ENCODE peak calls at places on chromosomes 6 and 20, in four cellular contexts. One of them, this sample, is unnamed.

GRCh38 chr6:147950623-147950987 is 392.0 kb upstream of the SASH1 start:
- DNase-seq in dermis blood vessel endothelial cell: no peak
- DNase-seq in D341Med: no peak
- DNase-seq in activated T-cell treated with anti-CD3 and anti-CD28 coated beads, Interleukin-2, amount 50 U/mL, for 4 hours: no peak
- DNase-seq in this sample: no peak

GRCh38 chr20:34706912-34707784 is 3.0 kb downstream of the TP53INP2 start:
- DNase-seq in activated T-cell treated with anti-CD3 and anti-CD28 coated beads, Interleukin-2, amount 50 U/mL, for 4 hours: no peak
- DNase-seq in D341Med: no peak
- DNase-seq in dermis blood vessel endothelial cell: no peak
- DNase-seq in this sample: no peak

GRCh38 chr20:49570828-49571552 is 3.1 kb upstream of the PTGIS start:
- DNase-seq in D341Med: no peak
- DNase-seq in activated T-cell treated with anti-CD3 and anti-CD28 coated beads, Interleukin-2, amount 50 U/mL, for 4 hours: no peak
- DNase-seq in dermis blood vessel endothelial cell: no peak
- DNase-seq in this sample: no peak

GRCh38 chr6:42979523-42980177 is 669 bp upstream of the PEX6 start:
- DNase-seq in dermis blood vessel endothelial cell: peak
- DNase-seq in D341Med: no peak
- DNase-seq in activated T-cell treated with anti-CD3 and anti-CD28 coated beads, Interleukin-2, amount 50 U/mL, for 4 hours: no peak
- DNase-seq in this sample: peak

GRCh38 chr6:67952121-67952520 is 683.0 kb upstream of the ADGRB3 start:
- DNase-seq in D341Med: no peak
- DNase-seq in dermis blood vessel endothelial cell: no peak
- DNase-seq in activated T-cell treated with anti-CD3 and anti-CD28 coated beads, Interleukin-2, amount 50 U/mL, for 4 hours: no peak
- DNase-seq in this sample: no peak

GRCh38 chr20:35954907-35955251 is 577 bp upstream of the SCAND1 start:
- DNase-seq in D341Med: peak
- DNase-seq in dermis blood vessel endothelial cell: peak
- DNase-seq in activated T-cell treated with anti-CD3 and anti-CD28 coated beads, Interleukin-2, amount 50 U/mL, for 4 hours: peak
- DNase-seq in this sample: no peak

GRCh38 chr20:36084897-36085617 is 69.5 kb upstream of the EPB41L1 start:
- DNase-seq in dermis blood vessel endothelial cell: peak
- DNase-seq in D341Med: no peak
- DNase-seq in activated T-cell treated with anti-CD3 and anti-CD28 coated beads, Interleukin-2, amount 50 U/mL, for 4 hours: no peak
- DNase-seq in this sample: no peak

GRCh38 chr6:3961581-3962225 is 112.5 kb downstream of the FAM50B start:
- DNase-seq in activated T-cell treated with anti-CD3 and anti-CD28 coated beads, Interleukin-2, amount 50 U/mL, for 4 hours: no peak
- DNase-seq in dermis blood vessel endothelial cell: no peak
- DNase-seq in D341Med: no peak
- DNase-seq in this sample: no peak

GRCh38 chr20:60136640-60137411 is 178.6 kb downstream of the CDH26 start:
- DNase-seq in D341Med: no peak
- DNase-seq in dermis blood vessel endothelial cell: no peak
- DNase-seq in activated T-cell treated with anti-CD3 and anti-CD28 coated beads, Interleukin-2, amount 50 U/mL, for 4 hours: no peak
- DNase-seq in this sample: no peak

GRCh38 chr6:150184850-150185480 is 42.1 kb downstream of the PPP1R14C start:
- DNase-seq in dermis blood vessel endothelial cell: no peak
- DNase-seq in D341Med: no peak
- DNase-seq in activated T-cell treated with anti-CD3 and anti-CD28 coated beads, Interleukin-2, amount 50 U/mL, for 4 hours: no peak
- DNase-seq in this sample: no peak

GRCh38 chr6:42224222-42225042 is 6.8 kb upstream of the MRPS10 start:
- DNase-seq in D341Med: no peak
- DNase-seq in activated T-cell treated with anti-CD3 and anti-CD28 coated beads, Interleukin-2, amount 50 U/mL, for 4 hours: no peak
- DNase-seq in dermis blood vessel endothelial cell: peak
- DNase-seq in this sample: no peak

GRCh38 chr20:39081255-39081654 is 119.1 kb downstream of the DHX35 start:
- DNase-seq in activated T-cell treated with anti-CD3 and anti-CD28 coated beads, Interleukin-2, amount 50 U/mL, for 4 hours: peak
- DNase-seq in D341Med: peak
- DNase-seq in dermis blood vessel endothelial cell: peak
- DNase-seq in this sample: peak

GRCh38 chr6:145967549-145967948 is 3.4 kb upstream of the SHPRH start:
- DNase-seq in activated T-cell treated with anti-CD3 and anti-CD28 coated beads, Interleukin-2, amount 50 U/mL, for 4 hours: no peak
- DNase-seq in D341Med: no peak
- DNase-seq in dermis blood vessel endothelial cell: no peak
- DNase-seq in this sample: no peak

This sample was measured in K562.